ENCODE peak calls at places on chromosomes 3 and 15, in four cellular contexts. One of them, this sample, is unnamed.
A peak's percentile ranks its signal among the peaks of the same experiment; 100 is the strongest.

GRCh38 chr3:13540332-13540995 is 8.5 kb upstream of the FBLN2 start:
- DNase-seq in GM23338: no peak
- DNase-seq in GM12865: no peak
- DNase-seq in psoas muscle: peak; percentile 77
- DNase-seq in this sample: no peak

GRCh38 chr3:2097641-2098191 is 950 bp upstream of the CNTN4 start:
- DNase-seq in GM23338: peak; percentile 21
- DNase-seq in GM12865: no peak
- DNase-seq in psoas muscle: no peak
- DNase-seq in this sample: no peak

GRCh38 chr3:95460274-95460673 is 1354.1 kb upstream of the EPHA6 start:
- DNase-seq in GM23338: no peak
- DNase-seq in psoas muscle: no peak
- DNase-seq in GM12865: no peak
- DNase-seq in this sample: no peak

GRCh38 chr3:157824281-157824680 is 281.9 kb downstream of the SHOX2 start:
- DNase-seq in GM12865: no peak
- DNase-seq in GM23338: no peak
- DNase-seq in psoas muscle: no peak
- DNase-seq in this sample: no peak

GRCh38 chr3:18758047-18758704 is 333.0 kb upstream of the SATB1 start:
- DNase-seq in psoas muscle: no peak
- DNase-seq in GM12865: peak; percentile 72
- DNase-seq in GM23338: peak; percentile 97
- DNase-seq in this sample: no peak

GRCh38 chr3:101623656-101624055 is 49.7 kb downstream of the PCNP start:
- DNase-seq in psoas muscle: no peak
- DNase-seq in GM23338: no peak
- DNase-seq in GM12865: no peak
- DNase-seq in this sample: no peak

GRCh38 chr3:127718916-127719290 is 46.2 kb downstream of the ABTB1 start:
- DNase-seq in psoas muscle: no peak
- DNase-seq in GM12865: no peak
- DNase-seq in GM23338: no peak
- DNase-seq in this sample: peak; percentile 19

GRCh38 chr15:57056357-57056756 is 137.9 kb downstream of the TCF12 start:
- DNase-seq in GM23338: no peak
- DNase-seq in GM12865: no peak
- DNase-seq in psoas muscle: no peak
- DNase-seq in this sample: no peak

GRCh38 chr3:130939753-130940152 is 45.9 kb downstream of the ATP2C1 start:
- DNase-seq in GM23338: no peak
- DNase-seq in GM12865: no peak
- DNase-seq in psoas muscle: no peak
- DNase-seq in this sample: no peak

GRCh38 chr15:62135532-62136134 is 29.5 kb downstream of the C2CD4B start:
- DNase-seq in GM23338: no peak
- DNase-seq in GM12865: no peak
- DNase-seq in psoas muscle: no peak
- DNase-seq in this sample: no peak

GRCh38 chr3:171348121-171348520 is 112.1 kb downstream of the TNIK start:
- DNase-seq in psoas muscle: no peak
- DNase-seq in GM12865: peak; percentile 28
- DNase-seq in GM23338: no peak
- DNase-seq in this sample: no peak

GRCh38 chr3:122533931-122534334 is 19.2 kb upstream of the KPNA1 start:
- DNase-seq in psoas muscle: no peak
- DNase-seq in GM23338: no peak
- DNase-seq in GM12865: peak; percentile 87
- DNase-seq in this sample: peak; percentile 73

GRCh38 chr3:184015381-184016019 is 2.2 kb downstream of the ABCC5 start:
- DNase-seq in psoas muscle: peak; percentile 69
- DNase-seq in GM12865: no peak
- DNase-seq in GM23338: no peak
- DNase-seq in this sample: no peak

GRCh38 chr3:192611411-192611810 is 115.9 kb downstream of the FGF12 start:
- DNase-seq in psoas muscle: no peak
- DNase-seq in GM23338: no peak
- DNase-seq in GM12865: no peak
- DNase-seq in this sample: no peak

GRCh38 chr3:47901280-47901833 is 98.4 kb downstream of the DHX30 start:
- DNase-seq in psoas muscle: no peak
- DNase-seq in GM23338: no peak
- DNase-seq in GM12865: no peak
- DNase-seq in this sample: no peak

GRCh38 chr15:33016405-33017024 is 178.0 kb downstream of the FMN1 start:
- DNase-seq in GM23338: no peak
- DNase-seq in psoas muscle: no peak
- DNase-seq in GM12865: no peak
- DNase-seq in this sample: no peak

GRCh38 chr15:29677450-29677849 is 144.8 kb downstream of the TJP1 start:
- DNase-seq in GM23338: no peak
- DNase-seq in GM12865: no peak
- DNase-seq in psoas muscle: no peak
- DNase-seq in this sample: peak; percentile 53

GRCh38 chr3:180409170-180409569 is 192.8 kb upstream of the TTC14 start:
- DNase-seq in GM12865: no peak
- DNase-seq in psoas muscle: no peak
- DNase-seq in GM23338: no peak
- DNase-seq in this sample: no peak

GRCh38 chr3:28859897-28860296 is 421.0 kb upstream of the RBMS3 start:
- DNase-seq in GM23338: no peak
- DNase-seq in GM12865: no peak
- DNase-seq in psoas muscle: no peak
- DNase-seq in this sample: no peak

GRCh38 chr3:78570482-78570881 is 1197.3 kb downstream of the ROBO1 start:
- DNase-seq in GM23338: no peak
- DNase-seq in GM12865: no peak
- DNase-seq in psoas muscle: no peak
- DNase-seq in this sample: no peak

GRCh38 chr15:100931143-100931890 is 12.2 kb downstream of the LRRK1 start:
- DNase-seq in psoas muscle: no peak
- DNase-seq in GM23338: no peak
- DNase-seq in GM12865: peak; percentile 85
- DNase-seq in this sample: no peak

GRCh38 chr15:73803806-73804205 is 50.7 kb upstream of the INSYN1 start:
- DNase-seq in GM23338: no peak
- DNase-seq in GM12865: no peak
- DNase-seq in psoas muscle: no peak
- DNase-seq in this sample: no peak

GRCh38 chr3:190701096-190701532 is 161.4 kb downstream of the GMNC start:
- DNase-seq in GM23338: peak; percentile 66
- DNase-seq in GM12865: peak; percentile 47
- DNase-seq in psoas muscle: no peak
- DNase-seq in this sample: no peak

GRCh38 chr3:25713316-25713967 is 48.7 kb upstream of the TOP2B start:
- DNase-seq in psoas muscle: no peak
- DNase-seq in GM23338: no peak
- DNase-seq in GM12865: no peak
- DNase-seq in this sample: no peak

GRCh38 chr15:50166216-50166615 is 15.8 kb upstream of the SLC27A2 start:
- DNase-seq in GM23338: no peak
- DNase-seq in GM12865: no peak
- DNase-seq in psoas muscle: no peak
- DNase-seq in this sample: no peak

GRCh38 chr3:28915711-28916481 is 365.0 kb upstream of the RBMS3 start:
- DNase-seq in GM12865: no peak
- DNase-seq in GM23338: peak; percentile 64
- DNase-seq in psoas muscle: no peak
- DNase-seq in this sample: no peak

GRCh38 chr15:52808441-52808840 is 18.3 kb upstream of the ONECUT1 start:
- DNase-seq in psoas muscle: no peak
- DNase-seq in GM12865: no peak
- DNase-seq in GM23338: no peak
- DNase-seq in this sample: no peak

GRCh38 chr15:70059476-70060213 is 38.1 kb downstream of the TLE3 start:
- DNase-seq in GM12865: no peak
- DNase-seq in psoas muscle: no peak
- DNase-seq in GM23338: no peak
- DNase-seq in this sample: peak; percentile 70

GRCh38 chr3:28586325-28586724 is 237.7 kb upstream of the AZI2 start:
- DNase-seq in GM23338: no peak
- DNase-seq in GM12865: peak; percentile 30
- DNase-seq in psoas muscle: no peak
- DNase-seq in this sample: no peak

GRCh38 chr3:51311055-51311454 is 74.0 kb upstream of the MANF start:
- DNase-seq in GM23338: peak; percentile 62
- DNase-seq in psoas muscle: no peak
- DNase-seq in GM12865: peak; percentile 28
- DNase-seq in this sample: no peak

GRCh38 chr3:161395115-161395514 is 23.8 kb upstream of the SPTSSB start:
- DNase-seq in GM23338: no peak
- DNase-seq in psoas muscle: no peak
- DNase-seq in GM12865: no peak
- DNase-seq in this sample: no peak

DNA sequence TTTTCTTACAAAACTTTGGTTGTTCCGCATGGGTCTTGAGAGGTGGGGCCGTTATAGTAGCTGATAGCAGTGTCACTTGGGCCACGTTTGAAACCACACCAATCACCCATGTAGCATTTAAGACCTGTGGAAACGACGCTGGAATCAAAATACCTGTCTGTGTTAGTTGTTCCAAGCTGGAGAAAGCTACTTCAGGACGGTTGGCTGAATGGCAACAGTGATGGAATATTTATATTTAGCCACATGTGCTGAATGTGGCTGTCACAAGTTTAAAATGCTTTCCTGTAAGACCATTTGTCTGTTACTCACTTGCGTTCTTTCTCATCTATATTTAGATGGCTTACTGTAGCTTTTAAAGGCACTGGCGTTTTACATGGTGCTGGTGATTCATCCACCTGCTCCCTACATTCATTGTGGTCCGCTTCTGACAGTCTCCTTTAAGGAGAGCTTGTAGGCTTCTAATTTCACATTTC is 1.4 kb downstream of the DNAJA4 start:
- DNase-seq in psoas muscle: no peak
- DNase-seq in GM12865: no peak
- DNase-seq in GM23338: no peak
- DNase-seq in this sample: no peak
- H3K4me3 ChIP-seq in psoas muscle: peak overlapping the region; percentile 88
- H3K4me3 ChIP-seq in GM12865: peak overlapping the region; percentile 79
- H3K4me3 ChIP-seq in GM23338: no peak overlapping the region
- H3K4me3 ChIP-seq in this sample: no peak overlapping the region

DNA sequence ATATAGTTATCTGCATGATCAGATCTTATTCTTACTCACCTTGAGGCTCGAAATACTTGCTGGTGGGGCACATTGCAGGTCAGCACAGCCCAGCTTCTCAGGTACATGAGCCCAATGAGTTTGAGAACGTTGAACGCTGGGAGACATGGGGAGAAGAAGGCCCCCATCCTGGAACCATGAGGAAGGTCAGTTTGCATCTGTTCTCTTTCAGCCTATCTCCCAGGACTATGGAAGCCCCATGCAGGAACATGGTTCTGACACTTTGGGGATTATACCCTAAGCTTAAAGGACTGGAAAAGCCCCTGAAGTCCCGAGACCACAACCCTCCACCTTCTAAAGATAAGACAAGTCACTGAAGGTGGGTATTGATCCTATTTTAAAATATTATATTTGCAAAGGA is 17.4 kb upstream of the STARD5 start:
- DNase-seq in GM23338: no peak
- DNase-seq in psoas muscle: no peak
- DNase-seq in GM12865: no peak
- DNase-seq in this sample: no peak
- H3K4me3 ChIP-seq in GM23338: no peak overlapping the region
- H3K4me3 ChIP-seq in psoas muscle: no peak overlapping the region
- H3K4me3 ChIP-seq in GM12865: no peak overlapping the region
- H3K4me3 ChIP-seq in this sample: no peak overlapping the region

GRCh38 chr3:152206243-152206642 is 62.5 kb upstream of the MBNL1 start:
- DNase-seq in GM23338: no peak
- DNase-seq in GM12865: no peak
- DNase-seq in psoas muscle: no peak
- DNase-seq in this sample: no peak

GRCh38 chr3:152202976-152203626 is 65.6 kb upstream of the MBNL1 start:
- DNase-seq in GM23338: no peak
- DNase-seq in psoas muscle: no peak
- DNase-seq in GM12865: peak; percentile 51
- DNase-seq in this sample: no peak

GRCh38 chr3:152205097-152205593 is 63.6 kb upstream of the MBNL1 start:
- DNase-seq in GM12865: peak; percentile 61
- DNase-seq in psoas muscle: no peak
- DNase-seq in GM23338: no peak
- DNase-seq in this sample: no peak

GRCh38 chr3:152204218-152204617 is 64.5 kb upstream of the MBNL1 start:
- DNase-seq in GM23338: no peak
- DNase-seq in GM12865: no peak
- DNase-seq in psoas muscle: no peak
- DNase-seq in this sample: no peak

DNA sequence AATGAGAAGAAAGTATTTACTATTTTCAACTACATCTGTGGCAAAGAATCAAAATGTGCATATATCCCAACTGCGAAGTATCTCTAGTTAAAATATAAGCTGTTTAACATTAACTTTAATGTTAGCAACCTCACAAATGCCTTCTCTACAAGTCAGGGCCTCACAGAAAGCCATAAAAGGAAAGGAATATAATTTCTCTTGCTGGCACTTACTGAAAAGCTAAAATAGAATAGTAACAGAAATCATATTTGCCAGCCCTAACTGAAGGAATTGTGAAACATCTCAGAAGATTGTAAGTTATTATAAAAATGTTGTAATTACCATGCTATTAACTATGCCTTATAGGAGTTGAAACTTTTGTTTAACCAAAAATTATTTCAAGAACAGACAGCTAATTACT is 65.1 kb upstream of the MBNL1 start:
- DNase-seq in psoas muscle: no peak
- DNase-seq in GM23338: no peak
- DNase-seq in GM12865: no peak
- DNase-seq in this sample: no peak
- H3K4me3 ChIP-seq in psoas muscle: peak overlapping the region; percentile 61
- H3K4me3 ChIP-seq in GM23338: no peak overlapping the region
- H3K4me3 ChIP-seq in GM12865: peak overlapping the region; percentile 79
- H3K4me3 ChIP-seq in this sample: no peak overlapping the region

DNA sequence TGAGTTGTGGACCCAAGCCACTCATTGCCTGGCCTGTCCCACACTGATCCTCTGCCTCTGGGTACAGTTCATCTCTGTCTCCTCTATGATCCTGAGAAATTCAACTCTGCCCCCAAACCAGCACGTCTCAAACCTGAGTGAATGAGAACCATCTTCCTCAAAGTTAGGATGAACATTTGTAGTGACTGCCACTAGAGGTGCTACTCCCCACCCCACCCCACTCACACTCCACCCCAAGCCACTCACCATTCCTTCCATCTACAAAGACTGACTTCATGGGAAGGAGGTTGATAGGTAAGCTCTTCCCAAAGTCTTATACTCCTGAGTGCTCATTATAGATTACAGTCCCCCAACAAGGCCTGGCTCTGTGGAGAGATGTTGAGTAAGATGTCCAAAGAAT is 43.8 kb downstream of the NEK10 start:
- DNase-seq in GM12865: no peak
- DNase-seq in GM23338: peak; percentile 21
- DNase-seq in psoas muscle: no peak
- DNase-seq in this sample: no peak
- H3K4me3 ChIP-seq in GM12865: no peak overlapping the region
- H3K4me3 ChIP-seq in GM23338: no peak overlapping the region
- H3K4me3 ChIP-seq in psoas muscle: no peak overlapping the region
- H3K4me3 ChIP-seq in this sample: no peak overlapping the region

This sample was measured in RWPE2.